ENCODE peak calls at places on chromosomes 5 and 9, in four cellular contexts. Z, B, I and C are unnamed samples.

GRCh38 chr5:172561151-172561550 is 79.9 kb upstream of the NEURL1B start:
- DNase-seq in Z (no peak), B (no peak), I (no peak), C (no peak)

GRCh38 chr9:33159760-33160127 is 7.4 kb downstream of the B4GALT1 start:
- DNase-seq in Z (no peak), B (no peak), I (no peak), C (no peak)

GRCh38 chr9:68775003-68775730 is 70.1 kb downstream of the PIP5K1B start:
- DNase-seq in Z (no peak), B (no peak), I (no peak), C (no peak)

GRCh38 chr9:133058051-133058450 is 3.7 kb upstream of the CEL start:
- DNase-seq in Z (no peak), B (no peak), I (no peak), C (no peak)

GRCh38 chr5:176616520-176616919 is 6.6 kb upstream of the GPRIN1 start:
- DNase-seq in Z (no peak), B (no peak), I (no peak), C (no peak)

GRCh38 chr5:38462972-38463633 is 93.3 kb downstream of the LIFR start:
- DNase-seq in Z (no peak), B (no peak), I (no peak), C (no peak)

GRCh38 chr5:72507360-72508238 is at the start of gene ZNF366:
- DNase-seq in Z (no peak), B (no peak), I (no peak), C (no peak)

GRCh38 chr5:95859327-95860060 is 37.0 kb upstream of the GLRX start:
- DNase-seq in Z (no peak), B (no peak), I (no peak), C (no peak)

GRCh38 chr9:5364294-5364990 is 24.8 kb upstream of the RLN1 start:
- DNase-seq in Z (no peak), B (peak; percentile 51), I (no peak), C (no peak)

GRCh38 chr5:168298949-168299348 is 7.5 kb downstream of the WWC1 start:
- DNase-seq in Z (no peak), B (no peak), I (no peak), C (no peak)

GRCh38 chr9:91119147-91119546 is 242.6 kb downstream of the AUH start:
- DNase-seq in Z (no peak), B (no peak), I (no peak), C (no peak)

GRCh38 chr9:113508111-113508749 is 44.7 kb downstream of the RGS3 start:
- DNase-seq in Z (peak; percentile 22), B (no peak), I (peak; percentile 72), C (peak; percentile 32)

GRCh38 chr9:113511047-113511521 is 47.6 kb downstream of the RGS3 start:
- DNase-seq in Z (no peak), B (no peak), I (no peak), C (no peak)

GRCh38 chr9:113511856-113512761 is 48.6 kb downstream of the RGS3 start:
- DNase-seq in Z (no peak), B (peak; percentile 81), I (no peak), C (no peak)

GRCh38 chr9:113507256-113507655 is 43.7 kb downstream of the RGS3 start:
- DNase-seq in Z (no peak), B (no peak), I (no peak), C (no peak)

DNA sequence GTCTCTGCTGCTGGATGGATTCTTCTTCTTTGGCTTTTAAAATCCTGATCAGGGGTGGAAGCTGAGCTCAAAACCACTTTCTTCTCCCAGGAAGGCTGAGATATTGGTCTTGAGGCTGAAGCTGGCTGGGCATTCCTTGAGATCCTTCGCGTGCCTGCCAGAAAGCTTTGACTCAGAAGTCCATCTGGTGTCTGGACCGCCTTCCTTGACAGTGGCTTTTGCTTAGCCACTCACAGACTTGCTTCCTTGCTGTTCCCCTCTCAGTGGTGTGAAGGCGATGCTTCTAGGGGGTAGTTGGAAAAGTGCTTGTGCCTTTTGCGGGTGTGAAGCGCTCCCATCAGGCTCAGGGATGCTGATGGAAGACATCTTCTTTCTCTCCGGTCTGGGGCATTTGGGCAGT is 45.9 kb downstream of the RGS3 start:
- DNase-seq in Z (no peak), B (no peak), I (no peak), C (no peak)
- TF ChIP-seq TARDBP in Z (no peak), B (no peak), I (no peak), C (no peak)

GRCh38 chr5:135476615-135477493 is 24.7 kb upstream of the TIFAB start:
- DNase-seq in Z (peak; percentile 51), B (no peak), I (no peak), C (no peak)
- TF ChIP-seq TARDBP in Z (no peak), B (no peak), I (no peak), C (no peak)

GRCh38 chr5:150077060-150077459 is 9.3 kb downstream of the CSF1R start:
- DNase-seq in Z (no peak), B (no peak), I (no peak), C (no peak)
- TF ChIP-seq TARDBP in Z (no peak), B (no peak), I (no peak), C (no peak)

DNA sequence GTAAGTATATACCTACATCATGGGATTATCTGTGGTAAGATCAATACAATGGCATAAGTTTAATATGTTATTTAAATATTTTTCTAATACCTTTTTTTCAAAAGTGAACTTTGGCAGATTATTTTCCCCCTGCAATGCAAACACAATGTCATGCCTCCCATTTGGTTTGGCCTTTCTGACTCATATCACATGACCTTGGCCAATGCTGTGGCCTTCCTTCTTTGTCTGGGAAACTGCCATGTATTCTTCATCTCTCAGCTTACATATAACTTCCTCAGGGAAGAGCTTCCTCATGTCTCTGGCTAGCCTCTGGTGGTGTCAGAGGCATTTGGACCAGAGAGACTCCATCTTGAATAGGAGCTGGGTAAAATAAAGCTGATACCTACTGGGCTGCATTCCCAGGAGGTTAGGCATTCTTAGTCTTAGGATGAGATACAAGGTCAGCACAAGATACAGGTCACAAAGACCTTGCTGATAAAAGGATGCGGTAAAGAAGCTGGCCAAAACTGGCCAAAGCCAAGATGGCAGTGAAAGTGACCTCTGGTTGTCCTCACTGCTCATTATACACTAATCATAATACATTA is 76.1 kb downstream of the C9orf153 start:
- DNase-seq in Z (no peak), B (no peak), I (peak; percentile 10), C (no peak)
- TF ChIP-seq TARDBP in Z (no peak), B (no peak), I (no peak), C (no peak)

GRCh38 chr9:128882677-128883590 is 1.0 kb downstream of the LRRC8A start:
- DNase-seq in Z (peak; percentile 31), B (no peak), I (peak; percentile 31), C (no peak)
- TF ChIP-seq TARDBP in Z (no peak), B (no peak), I (no peak), C (no peak)

DNA sequence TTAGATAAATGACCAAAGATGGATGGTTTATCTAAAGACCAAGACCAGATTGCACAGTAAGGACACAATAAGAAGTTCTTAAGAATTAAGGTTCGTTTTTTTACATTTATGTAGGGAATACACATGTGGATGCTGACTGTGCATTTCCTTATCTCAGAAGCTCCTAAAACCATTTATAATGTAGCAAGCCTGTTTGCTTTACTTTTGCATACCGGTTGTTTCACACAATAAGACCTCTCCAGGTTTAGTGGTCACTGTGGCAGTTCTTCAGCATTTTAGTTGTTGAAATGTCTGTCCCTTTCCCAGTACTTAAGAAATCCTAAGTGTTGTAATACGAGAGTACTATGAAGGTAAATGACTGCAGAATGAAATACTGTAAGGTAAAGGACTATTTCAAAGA is 43.6 kb downstream of the BASP1 start:
- DNase-seq in Z (no peak), B (no peak), I (no peak), C (no peak)
- TF ChIP-seq TARDBP in Z (no peak), B (no peak), I (no peak), C (no peak)

DNA sequence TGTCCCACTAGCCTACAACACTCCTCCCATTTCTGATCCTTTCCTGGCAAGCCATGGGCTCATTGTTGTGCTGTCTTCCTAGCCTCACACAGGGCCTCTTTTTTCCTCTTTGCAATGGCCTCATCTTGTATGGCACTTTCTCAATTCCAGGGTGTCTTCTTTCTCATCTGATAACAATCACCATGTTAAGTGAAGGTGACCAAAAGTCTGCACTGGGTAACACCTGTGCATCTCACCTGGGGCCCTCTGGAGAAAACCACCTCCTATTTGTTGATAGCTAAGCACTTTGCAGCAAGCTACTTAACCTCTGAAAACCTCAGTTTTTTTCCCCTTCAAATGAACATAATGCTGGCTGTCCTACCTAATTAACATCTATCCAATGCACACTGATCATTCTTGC is 60.2 kb upstream of the STK32A start:
- DNase-seq in Z (no peak), B (no peak), I (no peak), C (no peak)
- TF ChIP-seq TARDBP in Z (no peak), B (no peak), I (no peak), C (no peak)

GRCh38 chr5:149063901-149064478 is 1.1 kb upstream of the SH3TC2 start:
- DNase-seq in Z (no peak), B (no peak), I (peak; percentile 27), C (no peak)
- TF ChIP-seq TARDBP in Z (no peak), B (no peak), I (no peak), C (no peak)